ENCODE peak calls at places on chromosomes 11 and 22, in five cellular contexts. P, W, D, Y and U are unnamed samples.

GRCh38 chr11:82636620-82637019 is 97.0 kb downstream of the FAM181B start:
- DNase-seq in Y (no peak), P (no peak), W (no peak), D (no peak), U (no peak)

GRCh38 chr11:128956401-128957203 is 13.9 kb upstream of the TP53AIP1 start:
- DNase-seq in P (peak), W (peak), Y (peak), D (peak), U (no peak)

GRCh38 chr22:35195821-35196220 is 61.5 kb upstream of the HMGXB4 start:
- DNase-seq in W (no peak), Y (no peak), D (no peak), P (no peak), U (peak)

GRCh38 chr11:2738551-2739431 is 39.0 kb upstream of the KCNQ1OT1 start:
- DNase-seq in W (no peak), Y (no peak), P (no peak), D (no peak), U (no peak)

GRCh38 chr11:26960265-26960664 is 33.6 kb upstream of the FIBIN start:
- DNase-seq in W (no peak), Y (no peak), P (peak), D (no peak), U (no peak)

GRCh38 chr11:119373917-119374631 is 7.4 kb downstream of the USP2 start:
- DNase-seq in P (peak), Y (peak), W (peak), D (peak), U (peak)

GRCh38 chr11:99370557-99371200 is 349.9 kb downstream of the CNTN5 start:
- DNase-seq in W (no peak), D (peak), Y (no peak), P (peak), U (no peak)

GRCh38 chr22:37229012-37229804 is 14.9 kb downstream of the RAC2 start:
- DNase-seq in Y (peak), P (peak), W (no peak), D (peak), U (no peak)

GRCh38 chr11:9005087-9005486 is 1.3 kb upstream of the NRIP3 start:
- DNase-seq in Y (peak), D (no peak), P (no peak), W (no peak), U (no peak)

GRCh38 chr11:117171007-117171647 is 7.4 kb upstream of the SIDT2 start:
- DNase-seq in W (no peak), Y (no peak), P (peak), D (no peak), U (no peak)
- TF ChIP-seq POLR2A in W (no peak), Y (no peak), P (no peak), D (no peak), U (no peak)

GRCh38 chr11:117821431-117821830 is 3.1 kb downstream of the FXYD2 start:
- DNase-seq in D (peak), Y (no peak), P (no peak), W (no peak), U (no peak)

GRCh38 chr11:117822522-117823033 is 2.0 kb downstream of the FXYD2 start:
- DNase-seq in D (peak), P (no peak), W (no peak), Y (no peak), U (no peak)

GRCh38 chr11:117820516-117820915 is 4.0 kb downstream of the FXYD2 start:
- DNase-seq in Y (no peak), P (no peak), D (no peak), W (no peak), U (no peak)

GRCh38 chr11:117823294-117823940 is 1.1 kb downstream of the FXYD2 start:
- DNase-seq in Y (no peak), W (no peak), P (no peak), D (peak), U (no peak)

GRCh38 chr11:117822031-117822521 is 2.5 kb downstream of the FXYD2 start:
- DNase-seq in W (peak), Y (no peak), D (peak), P (no peak), U (no peak)
- TF ChIP-seq POLR2A in W (no peak), Y (no peak), D (no peak), P (no peak), U (no peak)

DNA sequence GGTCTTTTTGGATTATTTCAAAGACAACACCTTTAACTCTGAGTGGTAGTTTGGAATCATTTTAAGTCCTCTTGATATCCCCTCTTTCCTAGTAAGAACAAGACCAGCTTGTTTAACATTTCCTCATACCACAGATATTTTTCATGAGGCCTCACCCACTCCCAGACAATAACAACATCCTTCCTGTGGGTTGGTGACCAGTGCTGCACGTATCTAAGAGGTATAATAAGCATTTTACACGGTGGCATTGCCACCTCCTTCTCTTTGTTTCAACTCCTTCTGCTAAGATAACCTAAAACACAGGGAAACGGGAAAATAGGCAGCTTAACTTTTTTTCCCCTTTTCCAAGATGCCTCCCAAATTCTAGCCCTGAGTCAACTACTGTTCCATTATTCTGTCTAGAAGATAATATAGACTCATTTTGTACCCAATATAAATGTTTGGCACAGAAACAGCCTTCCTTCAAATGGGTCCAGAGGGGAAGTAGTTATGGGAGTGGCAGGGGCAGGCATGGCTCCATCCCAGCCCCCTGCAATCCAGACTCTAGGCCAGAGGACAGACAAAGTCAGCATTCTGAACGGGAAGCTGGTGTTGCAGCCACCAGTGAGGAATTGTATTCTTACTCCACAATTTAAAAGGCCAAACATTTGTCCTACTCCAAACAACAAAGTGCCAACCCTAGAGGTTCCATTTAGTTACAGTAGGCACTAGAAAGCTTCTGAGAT is 28.5 kb downstream of the MAML2 start:
- DNase-seq in D (no peak), W (no peak), Y (no peak), P (peak), U (no peak)
- TF ChIP-seq POLR2A in D (no peak), W (no peak), Y (no peak), P (no peak), U (no peak)

DNA sequence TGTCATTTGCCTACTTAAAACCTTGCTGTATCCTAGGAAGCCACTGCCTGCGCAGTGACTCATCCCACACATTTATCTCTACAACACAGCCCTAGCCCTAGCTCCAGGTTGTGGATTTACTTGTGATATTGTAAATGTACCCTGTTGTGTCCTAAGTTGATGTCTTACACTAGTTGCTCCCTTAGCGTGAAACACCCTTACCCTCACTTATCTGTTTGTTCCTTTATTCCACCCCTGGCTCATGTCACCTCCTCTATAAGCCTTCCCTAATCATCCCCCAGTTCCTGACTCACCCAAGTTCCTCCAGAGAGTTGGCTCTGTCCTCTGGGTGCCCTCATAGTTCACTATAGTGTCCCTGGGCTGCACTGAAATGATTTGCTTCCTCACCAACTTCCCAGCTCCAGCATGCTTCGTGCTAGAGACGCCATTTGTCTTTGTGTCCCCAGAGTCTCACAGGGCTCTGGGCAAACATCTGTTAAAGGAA is 431.8 kb upstream of the FAT3 start:
- DNase-seq in Y (no peak), P (no peak), W (no peak), D (no peak), U (no peak)
- TF ChIP-seq POLR2A in Y (no peak), P (no peak), W (no peak), D (no peak), U (no peak)